ENCODE peak calls at places on chromosomes 13 and 19, in nine cellular contexts. H is heart right ventricle, D is hepatocyte, I is uterus, M is cardiac muscle cell, K is fibroblast of lung, W is HepG2, O is transverse colon, Z is neural progenitor cell. T is an unnamed sample.
A peak's percentile ranks its signal among the peaks of the same experiment; 100 is the strongest.

GRCh38 chr13:25172303-25172630 is 179 bp upstream of the AMER2 start:
- DNase-seq in H (no peak), D (no peak), I (no peak), M (no peak), K (no peak), W (no peak), O (no peak), Z (peak; percentile 33), T (no peak)

GRCh38 chr19:7500811-7501450 is 12.1 kb upstream of the PEX11G start:
- DNase-seq in H (no peak), D (peak; percentile 82), I (no peak), M (no peak), K (peak; percentile 73), W (peak; percentile 35), O (peak; percentile 74), Z (peak; percentile 94), T (peak; percentile 83)

GRCh38 chr19:45515081-45515624 is 7.9 kb downstream of the VASP start:
- DNase-seq in H (no peak), D (no peak), I (no peak), M (no peak), K (no peak), W (peak; percentile 54), O (peak; percentile 64), Z (no peak), T (no peak)

GRCh38 chr19:47608908-47609879 is at the start of gene BICRA:
- DNase-seq in H (peak; percentile 88), D (peak; percentile 95), I (peak; percentile 85), M (peak; percentile 92), K (peak; percentile 66), W (peak; percentile 65), O (peak; percentile 84), Z (peak; percentile 95), T (peak; percentile 91)

GRCh38 chr19:24086974-24087595 is at the start of gene ZNF254:
- DNase-seq in H (peak; percentile 85), D (peak; percentile 96), I (peak; percentile 76), M (peak; percentile 95), K (peak; percentile 96), W (no peak), O (peak; percentile 89), Z (peak; percentile 97), T (peak; percentile 96)

GRCh38 chr19:590396-590745 is 690 bp downstream of the HCN2 start:
- DNase-seq in H (no peak), D (peak; percentile 56), I (no peak), M (peak; percentile 56), K (peak; percentile 45), W (no peak), O (no peak), Z (peak; percentile 66), T (peak; percentile 61)

GRCh38 chr13:97844151-97844550 is 109.3 kb upstream of the IPO5 start:
- DNase-seq in H (no peak), D (no peak), I (no peak), M (no peak), K (no peak), W (no peak), O (no peak), Z (no peak), T (no peak)

GRCh38 chr19:16573925-16574324 is 1.7 kb upstream of the SLC35E1 start:
- DNase-seq in H (no peak), D (no peak), I (no peak), M (no peak), K (no peak), W (no peak), O (no peak), Z (no peak), T (no peak)

GRCh38 chr13:23159205-23159586 is 21.6 kb upstream of the SGCG start:
- DNase-seq in H (peak; percentile 33), D (peak; percentile 68), I (no peak), M (peak; percentile 53), K (peak; percentile 12), W (peak; percentile 15), O (no peak), Z (peak; percentile 82), T (peak; percentile 32)

GRCh38 chr19:1173160-1173844 is 766 bp downstream of the SBNO2 start:
- DNase-seq in H (no peak), D (no peak), I (peak; percentile 39), M (no peak), K (no peak), W (no peak), O (no peak), Z (peak; percentile 46), T (no peak)

GRCh38 chr19:4567584-4568071 is 8.1 kb upstream of the SEMA6B start:
- DNase-seq in H (peak; percentile 80), D (peak; percentile 46), I (no peak), M (peak; percentile 72), K (no peak), W (peak; percentile 40), O (peak; percentile 71), Z (peak; percentile 71), T (peak; percentile 78)

GRCh38 chr19:12834976-12835757 is 788 bp upstream of the RTBDN start:
- DNase-seq in H (peak; percentile 19), D (peak; percentile 51), I (no peak), M (peak; percentile 21), K (no peak), W (no peak), O (peak; percentile 35), Z (peak; percentile 57), T (peak; percentile 72)
- TF ChIP-seq CTCF in H (no peak), D (no peak), I (no peak), M (no peak), K (no peak), W (no peak), O (no peak), Z (no peak), T (no peak)

GRCh38 chr19:9431475-9431874 is 3.9 kb downstream of the ZNF266 start:
- DNase-seq in H (peak; percentile 33), D (peak; percentile 19), I (no peak), M (peak; percentile 49), K (no peak), W (no peak), O (no peak), Z (peak; percentile 58), T (peak; percentile 55)

GRCh38 chr19:9430444-9430843 is 4.9 kb downstream of the ZNF266 start:
- DNase-seq in H (no peak), D (no peak), I (no peak), M (no peak), K (no peak), W (no peak), O (no peak), Z (no peak), T (no peak)

DNA sequence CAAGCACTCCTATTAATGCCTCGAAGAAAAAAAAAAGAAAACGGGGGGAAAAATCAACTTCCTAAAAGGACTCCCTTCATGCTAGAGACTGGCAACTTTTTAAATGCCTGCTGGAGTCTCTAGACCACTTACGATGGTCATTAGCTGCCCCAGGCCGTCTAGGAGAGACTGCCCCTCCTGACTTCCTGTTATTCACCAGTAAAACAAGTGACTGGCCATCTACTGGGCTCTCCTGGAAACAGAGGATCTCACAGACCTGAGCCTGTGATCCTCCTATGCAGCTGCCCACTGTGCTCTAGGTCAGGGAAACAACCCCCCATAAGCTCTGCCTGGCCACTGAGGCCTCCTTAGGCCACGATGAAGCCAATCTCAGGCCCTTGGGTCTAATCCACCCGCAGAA is 7.4 kb downstream of the ZNF266 start:
- DNase-seq in H (no peak), D (no peak), I (no peak), M (no peak), K (no peak), W (no peak), O (no peak), Z (no peak), T (no peak)
- H3K36me3 ChIP-seq in H (peaks cover 2% of the 10 kb centered on the region), D (no peaks in the 10 kb centered on the region), I (no peaks in the 10 kb centered on the region), M (peaks cover under 1% of the 10 kb centered on the region), K (peaks cover 2% of the 10 kb centered on the region), W (peaks cover 34% of the 10 kb centered on the region), O (no peaks in the 10 kb centered on the region), Z (peaks cover 3% of the 10 kb centered on the region), T (peaks cover 21% of the 10 kb centered on the region)

DNA sequence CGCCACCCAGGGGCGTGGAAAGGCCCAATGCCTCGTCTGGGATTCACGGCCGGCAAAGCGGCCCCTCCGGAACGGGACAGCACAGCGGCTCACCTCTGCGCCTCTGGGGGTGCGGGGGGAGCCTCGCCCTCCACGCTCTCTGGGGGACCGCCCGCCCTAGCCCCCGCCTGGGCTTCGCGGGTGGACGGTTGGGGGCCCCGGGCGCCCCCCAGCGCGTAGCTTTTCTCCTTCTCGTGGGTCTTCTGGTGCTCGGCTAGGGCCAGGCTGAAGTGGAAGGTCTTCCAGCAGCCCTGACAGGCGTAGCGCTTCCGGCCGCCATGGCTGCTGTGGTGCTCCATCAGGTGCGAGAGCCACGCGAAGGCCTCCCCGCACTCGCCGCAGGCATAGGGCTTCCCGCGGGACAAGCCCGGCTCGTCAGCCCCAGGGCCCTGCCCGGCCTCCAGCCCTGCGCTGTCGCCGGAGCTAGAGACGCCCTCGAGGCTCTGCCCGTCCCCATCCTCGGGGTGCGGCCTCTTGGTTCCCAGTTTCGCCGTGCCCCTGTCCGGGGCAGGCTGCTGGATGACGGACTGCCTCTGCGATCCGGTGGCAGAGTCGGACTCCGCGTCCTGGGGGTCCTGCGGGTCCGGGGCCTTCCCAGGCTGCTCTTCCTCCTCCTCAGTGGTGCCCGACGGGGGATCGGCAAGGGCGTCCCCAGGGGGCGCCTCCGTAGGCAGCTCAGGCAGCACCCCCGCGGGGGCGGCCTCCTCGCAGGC is 13.3 kb downstream of the ZSCAN18 start:
- DNase-seq in H (no peak), D (no peak), I (no peak), M (no peak), K (no peak), W (no peak), O (no peak), Z (no peak), T (no peak)
- H3K9me3 ChIP-seq in H (no peaks in the 10 kb centered on the region), D (peaks cover 11% of the 10 kb centered on the region), I (peaks cover 40% of the 10 kb centered on the region), M (no peaks in the 10 kb centered on the region), K (no peaks in the 10 kb centered on the region), W (peaks cover 88% of the 10 kb centered on the region), O (peaks cover 61% of the 10 kb centered on the region), Z (no peaks in the 10 kb centered on the region), T (peaks cover 2% of the 10 kb centered on the region)

DNA sequence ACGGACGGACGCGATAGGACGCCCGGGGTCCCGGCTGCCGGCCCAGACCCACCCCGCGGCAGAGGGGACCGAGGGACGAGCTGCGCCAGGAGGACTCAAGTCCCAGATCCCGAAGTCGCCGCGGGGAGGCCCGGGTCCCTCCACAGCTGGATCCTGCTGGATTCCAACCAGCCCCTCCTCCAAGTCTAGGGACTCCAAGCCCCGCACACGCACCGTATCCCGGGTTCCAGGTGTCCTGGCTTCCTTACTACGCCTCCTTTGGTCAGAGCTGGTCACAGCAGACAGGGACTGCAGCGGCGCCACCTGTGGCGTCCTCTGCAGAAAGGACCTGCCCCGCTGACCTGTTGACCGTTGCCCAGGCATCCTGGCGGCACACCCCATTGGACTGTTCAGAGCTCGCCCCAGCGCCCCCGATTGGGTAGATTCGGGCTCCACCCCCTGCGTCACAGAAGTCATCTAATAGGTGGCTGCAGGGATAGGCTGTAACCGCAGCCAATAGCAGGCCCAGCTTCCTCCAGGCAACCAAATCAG is 29.0 kb upstream of the ZNF709 start:
- DNase-seq in H (peak; percentile 17), D (no peak), I (no peak), M (no peak), K (no peak), W (no peak), O (no peak), Z (no peak), T (peak; percentile 35)
- TF ChIP-seq CTCF in H (no peak), D (no peak), I (no peak), M (no peak), K (no peak), W (no peak), O (no peak), Z (no peak), T (peak; percentile 6)

GRCh38 chr19:32165176-32165575 is 180.2 kb upstream of the ZNF507 start:
- DNase-seq in H (no peak), D (no peak), I (no peak), M (no peak), K (no peak), W (no peak), O (no peak), Z (no peak), T (no peak)
- H3K36me3 ChIP-seq in H (no peaks in the 10 kb centered on the region), D (no peaks in the 10 kb centered on the region), I (no peaks in the 10 kb centered on the region), M (no peaks in the 10 kb centered on the region), K (no peaks in the 10 kb centered on the region), W (no peaks in the 10 kb centered on the region), O (no peaks in the 10 kb centered on the region), Z (no peaks in the 10 kb centered on the region), T (no peaks in the 10 kb centered on the region)

GRCh38 chr19:9535934-9536333 is 2.5 kb downstream of the ZNF426 start:
- DNase-seq in H (no peak), D (no peak), I (no peak), M (no peak), K (no peak), W (no peak), O (no peak), Z (no peak), T (no peak)
- H3K9me3 ChIP-seq in H (no peaks in the 10 kb centered on the region), D (peaks cover 48% of the 10 kb centered on the region), I (peaks cover 46% of the 10 kb centered on the region), M (no peaks in the 10 kb centered on the region), K (peaks cover 3% of the 10 kb centered on the region), W (peaks cover 10% of the 10 kb centered on the region), O (peaks cover 31% of the 10 kb centered on the region), Z (peaks cover 11% of the 10 kb centered on the region), T (no peaks in the 10 kb centered on the region)

T was measured in BE2C.